ENCODE peak calls at places on chromosomes 1 and 21, in four cellular contexts. V, E, G and O are unnamed samples.

GRCh38 chr1:4173731-4174130 is 273.7 kb upstream of the C1orf174 start:
- DNase-seq in E (no peak), G (no peak), V (no peak), O (no peak)

GRCh38 chr1:213986020-213986924 is 1.5 kb upstream of the PROX1 start:
- DNase-seq in E (no peak), G (no peak), V (no peak), O (no peak)

GRCh38 chr1:171355727-171356126 is 41.7 kb downstream of the FMO4 start:
- DNase-seq in G (no peak), E (no peak), V (no peak), O (no peak)

GRCh38 chr1:18256318-18257235 is 149.0 kb downstream of the IGSF21 start:
- DNase-seq in V (peak; percentile 42), E (peak; percentile 50), G (peak; percentile 2), O (peak; percentile 47)

GRCh38 chr21:43306391-43306790 is 120.5 kb downstream of the SIK1 start:
- DNase-seq in E (no peak), V (no peak), G (no peak), O (no peak)

GRCh38 chr21:46108827-46109226 is 10.9 kb downstream of the COL6A2 start:
- DNase-seq in E (no peak), G (no peak), V (no peak), O (peak; percentile 7)

GRCh38 chr1:27886744-27887143 is 14.4 kb downstream of the THEMIS2 start:
- DNase-seq in E (no peak), G (no peak), V (no peak), O (no peak)

GRCh38 chr1:94154989-94155388 is 34.0 kb upstream of the ABCA4 start:
- DNase-seq in G (peak; percentile 39), V (no peak), E (no peak), O (no peak)

GRCh38 chr1:12600880-12601633 is 17.0 kb downstream of the DHRS3 start:
- DNase-seq in E (peak; percentile 52), V (peak; percentile 29), G (no peak), O (peak; percentile 68)

GRCh38 chr1:148318123-148318899 is 164.8 kb downstream of the PPIAL4G start:
- DNase-seq in G (peak; percentile 16), E (no peak), V (peak; percentile 76), O (no peak)

GRCh38 chr1:15941044-15941840 is 34.7 kb downstream of the ZBTB17 start:
- DNase-seq in V (no peak), G (no peak), E (no peak), O (peak; percentile 23)

GRCh38 chr1:152946248-152946647 is 758 bp upstream of the SPRR5 start:
- DNase-seq in G (no peak), E (no peak), V (no peak), O (no peak)

GRCh38 chr1:152940614-152941013 is 6.4 kb upstream of the SPRR5 start:
- DNase-seq in G (no peak), V (no peak), E (no peak), O (no peak)

GRCh38 chr1:152946651-152947256 is at the start of gene SPRR5:
- DNase-seq in G (no peak), E (no peak), V (no peak), O (no peak)

GRCh38 chr1:152942161-152942560 is 4.8 kb upstream of the SPRR5 start:
- DNase-seq in G (no peak), E (no peak), V (no peak), O (no peak)

GRCh38 chr1:152941037-152941700 is 5.8 kb upstream of the SPRR5 start:
- DNase-seq in V (no peak), G (no peak), E (no peak), O (no peak)
- TF ChIP-seq CTCF in V (no peak), G (no peak), E (no peak), O (no peak)

DNA sequence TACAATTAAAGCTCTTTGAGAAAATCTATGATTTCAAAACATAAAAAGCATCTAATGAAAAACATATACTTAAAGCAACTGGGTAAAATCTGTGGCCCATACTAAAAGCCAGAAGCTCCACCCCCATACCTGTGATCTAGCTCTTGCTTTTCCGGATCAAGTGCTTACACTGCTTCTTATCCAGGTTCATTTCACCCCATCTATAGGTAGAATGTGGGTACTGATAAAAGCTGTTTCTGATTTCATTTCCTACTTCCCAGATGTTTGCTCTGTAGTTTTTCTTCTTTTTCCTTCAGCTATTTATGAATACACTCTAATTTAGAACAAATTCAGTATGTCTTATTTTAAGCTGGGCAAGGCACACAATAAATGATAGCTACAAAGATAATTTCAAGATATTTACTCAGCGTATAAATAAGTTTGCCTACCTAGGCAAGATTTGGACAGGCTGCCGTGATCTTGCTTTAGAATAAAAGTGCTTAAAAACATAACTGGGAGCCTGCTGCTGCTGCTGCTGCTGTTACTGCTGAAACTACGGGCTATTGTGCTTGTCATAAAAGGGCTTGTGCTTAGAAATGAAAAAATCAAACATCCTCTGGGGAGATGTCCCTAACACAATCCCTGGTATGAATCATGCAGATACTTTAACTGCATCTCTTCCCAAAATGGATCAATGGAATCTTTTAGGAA is 2.1 kb downstream of the SIPA1L2 start:
- DNase-seq in G (peak; percentile 40), V (peak; percentile 34), E (peak; percentile 40), O (no peak)
- TF ChIP-seq CTCF in G (peak; percentile 33), V (peak; percentile 21), E (no peak), O (no peak)

DNA sequence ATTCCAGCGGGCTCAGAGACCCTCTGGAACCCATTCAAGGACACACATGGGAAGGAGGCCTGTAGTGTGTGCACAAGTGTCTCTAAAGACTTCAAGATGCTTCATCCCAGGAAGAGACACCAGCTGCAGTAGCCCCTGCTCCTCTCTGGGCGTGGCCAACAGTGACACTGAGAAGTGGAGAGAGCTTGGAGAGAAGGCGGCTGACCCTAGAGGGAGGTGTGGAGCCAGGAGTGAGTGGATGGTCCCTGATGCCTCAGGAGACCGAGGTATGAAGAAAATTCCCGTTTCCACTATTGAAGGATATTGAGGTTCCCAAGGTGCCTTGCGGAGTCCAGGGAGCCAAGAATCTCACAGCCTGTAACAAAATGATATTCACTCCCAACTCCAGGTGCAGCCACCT is 14.9 kb upstream of the TNNI1 start:
- DNase-seq in G (no peak), E (peak; percentile 48), V (no peak), O (no peak)
- TF ChIP-seq CTCF in G (peak; percentile 32), E (no peak), V (no peak), O (no peak)

GRCh38 chr21:41280115-41280919 is 36.3 kb upstream of the FAM3B start:
- DNase-seq in E (no peak), G (no peak), V (no peak), O (no peak)
- TF ChIP-seq CTCF in E (no peak), G (no peak), V (no peak), O (no peak)

GRCh38 chr1:116574581-116575291 is 3.9 kb upstream of the CD58 start:
- DNase-seq in V (peak; percentile 76), E (peak; percentile 50), G (peak; percentile 72), O (peak; percentile 74)
- TF ChIP-seq CTCF in V (peak; percentile 84), E (peak; percentile 41), G (peak; percentile 91), O (peak; percentile 75)

DNA sequence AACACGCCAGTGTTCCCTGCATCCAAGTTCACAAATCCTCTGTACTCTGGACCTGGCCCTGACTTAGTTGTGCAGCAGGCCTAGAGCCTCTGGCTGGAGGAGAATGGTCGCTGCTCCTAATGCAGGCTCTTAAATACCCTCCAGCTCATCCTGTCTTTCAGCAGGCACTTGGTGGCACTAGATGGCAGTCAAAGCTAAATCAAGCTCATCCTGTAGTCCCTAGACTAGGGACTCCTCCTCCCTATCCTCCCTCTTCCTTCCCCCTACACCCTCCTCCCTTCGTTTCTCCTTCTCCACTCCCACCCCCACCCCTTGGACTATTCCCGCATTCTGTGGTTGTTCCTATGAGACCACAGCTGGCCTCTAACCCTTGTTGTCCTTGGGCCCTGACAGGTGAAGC is 41.5 kb upstream of the MTR start:
- DNase-seq in E (peak; percentile 36), V (peak; percentile 31), G (peak; percentile 16), O (no peak)
- TF ChIP-seq CTCF in E (peak; percentile 20), V (peak; percentile 17), G (peak; percentile 34), O (no peak)

DNA sequence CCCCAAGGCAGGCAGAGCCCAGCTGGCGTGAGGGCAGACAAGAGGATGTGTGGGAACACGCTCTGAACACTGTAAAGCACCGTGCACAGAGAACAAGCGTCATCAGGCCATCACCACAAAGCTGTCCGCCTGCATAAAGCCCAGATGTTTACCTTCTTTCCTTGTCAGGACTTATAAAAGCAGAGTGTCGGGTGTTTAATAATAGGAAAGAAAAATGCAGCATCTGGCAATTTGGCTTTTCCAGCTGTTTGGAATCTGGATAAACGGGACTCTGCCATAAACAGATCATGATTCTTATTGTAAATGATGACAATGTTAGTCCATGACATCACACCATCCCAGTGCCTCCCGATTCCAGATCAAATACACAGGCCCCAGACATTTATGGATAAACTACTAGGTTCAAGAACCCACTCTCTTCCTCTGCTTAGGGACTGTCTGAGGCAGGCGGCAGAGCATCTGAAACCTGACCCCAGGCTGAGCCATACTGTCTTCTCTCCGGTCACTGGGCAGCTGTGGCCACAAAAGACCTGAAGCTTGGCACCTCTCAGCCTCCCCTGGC is 4.2 kb downstream of the GLIS1 start:
- DNase-seq in G (peak; percentile 67), E (no peak), V (no peak), O (no peak)
- TF ChIP-seq CTCF in G (no peak), E (no peak), V (no peak), O (no peak)

DNA sequence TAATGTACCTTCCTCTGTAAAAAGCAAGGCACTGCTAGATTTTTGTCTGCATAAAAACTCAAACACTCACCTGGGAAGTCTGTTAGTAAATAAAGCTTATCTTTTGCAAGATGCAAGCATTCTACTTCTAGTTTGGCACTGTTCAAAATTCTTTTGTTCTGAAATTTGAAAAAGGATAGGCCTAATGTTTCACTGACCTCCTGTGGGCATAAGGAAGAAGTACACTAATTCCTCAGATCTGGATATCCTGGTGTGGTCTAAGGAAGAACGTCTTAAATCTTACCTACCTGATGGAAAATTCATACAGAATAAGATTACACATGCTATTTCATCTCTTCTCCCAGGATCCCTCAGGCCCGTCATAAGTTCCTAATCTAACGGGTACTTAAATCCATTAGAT is 93.5 kb upstream of the CAMK1G start:
- DNase-seq in V (no peak), E (no peak), G (peak; percentile 10), O (no peak)
- TF ChIP-seq CTCF in V (no peak), E (no peak), G (peak; percentile 36), O (no peak)

GRCh38 chr1:150069923-150070322 is 2.3 kb downstream of the VPS45 start:
- DNase-seq in V (no peak), E (no peak), G (no peak), O (no peak)

GRCh38 chr1:150076066-150076465 is 8.5 kb downstream of the VPS45 start:
- DNase-seq in E (no peak), V (peak; percentile 41), G (no peak), O (no peak)

GRCh38 chr1:150076985-150077384 is 9.4 kb downstream of the VPS45 start:
- DNase-seq in V (no peak), E (no peak), G (no peak), O (no peak)

GRCh38 chr1:150073516-150073915 is 5.9 kb downstream of the VPS45 start:
- DNase-seq in G (no peak), V (no peak), E (no peak), O (no peak)

GRCh38 chr1:150072959-150073358 is 5.4 kb downstream of the VPS45 start:
- DNase-seq in G (peak; percentile 33), E (no peak), V (peak; percentile 17), O (no peak)
- TF ChIP-seq CTCF in G (peak; percentile 37), E (peak; percentile 14), V (peak; percentile 34), O (peak; percentile 12)